ENCODE peak calls at places on chromosomes 3 and 15, in seven cellular contexts. E is neuronal stem cell, C is mesendoderm, U is IMR-90, R is H1, N is trophoblast cell, F is H9. M is an unnamed sample.
A peak's percentile ranks its signal among the peaks of the same experiment; 100 is the strongest.

GRCh38 chr3:191123231-191123630 is 75.8 kb upstream of the OSTN start:
- DNase-seq in E (no peak), C (no peak), U (no peak), R (no peak), N (no peak), F (no peak), M (no peak)

GRCh38 chr15:94131875-94132274 is 99.5 kb upstream of the MCTP2 start:
- DNase-seq in E (no peak), C (no peak), U (no peak), R (no peak), N (no peak), F (no peak), M (no peak)

GRCh38 chr3:142852009-142852408 is 36.9 kb downstream of the PCOLCE2 start:
- DNase-seq in E (no peak), C (no peak), U (no peak), R (no peak), N (no peak), F (no peak), M (no peak)

GRCh38 chr3:59607628-59608027 is 557.8 kb upstream of the CFAP20DC start:
- DNase-seq in E (no peak), C (peak; percentile 39), U (peak; percentile 16), R (no peak), N (peak; percentile 43), F (no peak), M (peak; percentile 19)

GRCh38 chr3:134460965-134461364 is 24.8 kb downstream of the ANAPC13 start:
- DNase-seq in E (no peak), C (no peak), U (peak; percentile 98), R (no peak), N (no peak), F (no peak), M (peak; percentile 49)

GRCh38 chr15:40006646-40007045 is 32.3 kb downstream of the SRP14 start:
- DNase-seq in E (no peak), C (no peak), U (peak; percentile 85), R (no peak), N (peak; percentile 59), F (no peak), M (peak; percentile 51)

GRCh38 chr3:168870892-168871291 is 775.2 kb upstream of the GOLIM4 start:
- DNase-seq in E (no peak), C (no peak), U (no peak), R (no peak), N (no peak), F (no peak), M (no peak)

GRCh38 chr3:129612350-129613204 is 6.1 kb upstream of the PLXND1 start:
- DNase-seq in E (no peak), C (peak; percentile 78), U (peak; percentile 20), R (no peak), N (peak; percentile 60), F (no peak), M (peak; percentile 46)

GRCh38 chr3:69174871-69175737 is 52.7 kb upstream of the LMOD3 start:
- DNase-seq in E (no peak), C (no peak), U (no peak), R (no peak), N (peak; percentile 74), F (no peak), M (peak; percentile 55)

GRCh38 chr3:197734667-197735318 is 1.9 kb downstream of the RUBCN start:
- DNase-seq in E (no peak), C (no peak), U (no peak), R (no peak), N (no peak), F (no peak), M (no peak)

GRCh38 chr3:138254199-138254598 is 67.1 kb downstream of the ARMC8 start:
- DNase-seq in E (no peak), C (no peak), U (no peak), R (no peak), N (peak; percentile 54), F (no peak), M (no peak)

GRCh38 chr3:6779140-6779539 is 81.8 kb upstream of the GRM7 start:
- DNase-seq in E (no peak), C (peak; percentile 3), U (no peak), R (peak; percentile 47), N (no peak), F (no peak), M (no peak)

GRCh38 chr3:43995078-43995928 is 246.4 kb upstream of the TOPAZ1 start:
- DNase-seq in E (peak; percentile 37), C (peak; percentile 44), U (no peak), R (peak; percentile 78), N (peak; percentile 26), F (peak; percentile 61), M (peak; percentile 5)

GRCh38 chr3:50559702-50560101 is 7.8 kb downstream of the C3orf18 start:
- DNase-seq in E (no peak), C (peak; percentile 40), U (no peak), R (no peak), N (no peak), F (no peak), M (no peak)

GRCh38 chr3:15361494-15362214 is 29.3 kb upstream of the SH3BP5 start:
- DNase-seq in E (peak; percentile 21), C (peak; percentile 58), U (peak; percentile 52), R (no peak), N (peak; percentile 66), F (peak; percentile 45), M (no peak)

GRCh38 chr3:1532935-1533606 is 440.2 kb downstream of the CNTN6 start:
- DNase-seq in E (no peak), C (no peak), U (no peak), R (no peak), N (no peak), F (no peak), M (no peak)

GRCh38 chr15:91589360-91589759 is 264.1 kb upstream of the SLCO3A1 start:
- DNase-seq in E (no peak), C (peak; percentile 18), U (no peak), R (no peak), N (no peak), F (no peak), M (no peak)

GRCh38 chr3:103388214-103388613 is 953.4 kb downstream of the ZPLD1 start:
- DNase-seq in E (no peak), C (no peak), U (peak; percentile 67), R (no peak), N (no peak), F (no peak), M (no peak)

GRCh38 chr3:192445768-192446644 is 281.3 kb downstream of the FGF12 start:
- DNase-seq in E (no peak), C (peak; percentile 25), U (no peak), R (no peak), N (no peak), F (no peak), M (peak; percentile 6)

GRCh38 chr15:28024889-28025250 is 74.2 kb downstream of the OCA2 start:
- DNase-seq in E (no peak), C (no peak), U (no peak), R (no peak), N (no peak), F (no peak), M (no peak)

GRCh38 chr3:63500196-63500595 is 152.3 kb upstream of the SNTN start:
- DNase-seq in E (no peak), C (no peak), U (no peak), R (no peak), N (no peak), F (no peak), M (no peak)

GRCh38 chr15:25059698-25060471 is 105.1 kb downstream of the SNRPN start:
- DNase-seq in E (no peak), C (no peak), U (no peak), R (no peak), N (no peak), F (peak; percentile 22), M (no peak)

GRCh38 chr15:48392356-48392755 is 61.1 kb downstream of the DUT start:
- DNase-seq in E (no peak), C (no peak), U (no peak), R (no peak), N (no peak), F (no peak), M (no peak)

GRCh38 chr15:29822685-29823459 is 604 bp upstream of the TJP1 start:
- DNase-seq in E (no peak), C (peak; percentile 82), U (peak; percentile 83), R (no peak), N (peak; percentile 90), F (no peak), M (peak; percentile 92)

GRCh38 chr15:29827421-29827820 is 5.2 kb upstream of the TJP1 start:
- DNase-seq in E (no peak), C (no peak), U (no peak), R (no peak), N (no peak), F (no peak), M (no peak)

GRCh38 chr15:29826908-29827307 is 4.6 kb upstream of the TJP1 start:
- DNase-seq in E (no peak), C (no peak), U (no peak), R (no peak), N (no peak), F (no peak), M (no peak)

GRCh38 chr15:29822100-29822684 is at the start of gene TJP1:
- DNase-seq in E (peak; percentile 79), C (peak; percentile 87), U (peak; percentile 74), R (peak; percentile 86), N (peak; percentile 80), F (peak; percentile 83), M (peak; percentile 70)

GRCh38 chr15:29825205-29825604 is 2.9 kb upstream of the TJP1 start:
- DNase-seq in E (no peak), C (no peak), U (no peak), R (no peak), N (no peak), F (no peak), M (peak; percentile 75)
- H2BK120ac ChIP-seq in E (no peak overlapping the region), C (no peak overlapping the region), U (no peak overlapping the region), R (no peak overlapping the region), N (no peak overlapping the region), F (no peak overlapping the region), M (no peak overlapping the region)

GRCh38 chr3:126569390-126569975 is 10.8 kb upstream of the C3orf22 start:
- DNase-seq in E (no peak), C (no peak), U (no peak), R (no peak), N (no peak), F (no peak), M (no peak)
- H2BK120ac ChIP-seq in E (no peak overlapping the region), C (no peak overlapping the region), U (no peak overlapping the region), R (no peak overlapping the region), N (no peak overlapping the region), F (no peak overlapping the region), M (no peak overlapping the region)

GRCh38 chr15:65862682-65863081 is 6.6 kb upstream of the RAB11A start:
- DNase-seq in E (peak; percentile 38), C (peak; percentile 98), U (peak; percentile 56), R (peak; percentile 69), N (peak; percentile 71), F (peak; percentile 95), M (peak; percentile 78)
- H2BK120ac ChIP-seq in E (no peak overlapping the region), C (no peak overlapping the region), U (no peak overlapping the region), R (no peak overlapping the region), N (no peak overlapping the region), F (no peak overlapping the region), M (no peak overlapping the region)

DNA sequence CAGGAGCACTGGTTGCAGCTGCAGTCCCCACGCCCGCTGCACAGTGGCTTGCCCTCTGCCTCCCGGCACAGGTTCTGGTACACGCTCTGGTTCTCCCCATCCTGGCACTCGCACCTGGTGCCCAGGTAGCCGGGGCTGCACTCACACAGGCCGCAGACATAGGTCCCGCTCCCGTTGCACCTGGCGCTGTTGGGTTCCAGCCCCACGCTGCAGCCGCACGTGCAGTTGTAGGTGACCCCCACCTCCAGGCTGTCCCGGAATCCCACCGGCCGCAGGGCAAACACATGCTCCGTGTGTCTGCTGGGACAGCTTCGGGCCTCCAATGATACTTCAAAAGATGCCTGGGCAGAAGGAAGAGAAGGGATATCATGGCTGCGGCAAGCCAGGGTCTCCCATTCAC is 66.2 kb downstream of the UMPS start:
- DNase-seq in E (no peak), C (no peak), U (no peak), R (no peak), N (no peak), F (no peak), M (no peak)
- H2BK120ac ChIP-seq in E (no peak overlapping the region), C (no peak overlapping the region), U (no peak overlapping the region), R (no peak overlapping the region), N (no peak overlapping the region), F (no peak overlapping the region), M (no peak overlapping the region)